ENCODE peak calls at places on chromosome 12, in eight cellular contexts. M is mesothelial cell of epicardium; I is putamen; J is stimulated activated CD4-positive, alpha-beta T cell treated with anti-CD3 and anti-CD28 coated beads, Interleukin-2, amount 100 ng/mL, for 24 hours; Z is omental fat pad; O is A673; C is left ventricle myocardium inferior; G is stimulated activated CD8-positive, alpha-beta memory T cell treated with anti-CD3 and anti-CD28 coated beads, Interleukin-2, amount 100 ng/mL, for 48 hours. V is an unnamed sample.
A peak's percentile ranks its signal among the peaks of the same experiment; 100 is the strongest.

GRCh38 chr12:132414634-132415340 is 75.2 kb upstream of the FBRSL1 start:
- DNase-seq in G (peak; percentile 68), J (peak; percentile 81), M (peak; percentile 70), I (peak; percentile 20), C (peak; percentile 74), Z (peak; percentile 30), O (peak; percentile 88), V (peak; percentile 81)

GRCh38 chr12:22234561-22234960 is 99.9 kb downstream of the ST8SIA1 start:
- DNase-seq in I (no peak), J (no peak), Z (no peak), O (no peak), C (no peak), G (no peak), M (no peak), V (no peak)

GRCh38 chr12:66196806-66197205 is 7.8 kb downstream of the IRAK3 start:
- DNase-seq in O (no peak), I (no peak), M (no peak), G (no peak), C (no peak), Z (no peak), J (no peak), V (no peak)

GRCh38 chr12:101001669-101002068 is 207.1 kb downstream of the ANO4 start:
- DNase-seq in I (no peak), Z (no peak), J (no peak), C (no peak), G (no peak), M (no peak), O (no peak), V (no peak)

GRCh38 chr12:127125607-127126259 is 1141.2 kb upstream of the TMEM132C start:
- DNase-seq in G (no peak), I (no peak), C (no peak), Z (no peak), O (peak; percentile 45), J (peak; percentile 49), M (no peak), V (no peak)

GRCh38 chr12:130591736-130592135 is 124.4 kb downstream of the RIMBP2 start:
- DNase-seq in O (no peak), J (no peak), C (no peak), I (no peak), M (no peak), Z (no peak), G (no peak), V (no peak)

GRCh38 chr12:130952545-130952954 is 1.2 kb upstream of the ADGRD1 start:
- DNase-seq in M (no peak), O (no peak), G (no peak), Z (no peak), C (no peak), I (no peak), J (no peak), V (no peak)

GRCh38 chr12:56980941-56981530 is 23.6 kb upstream of the RDH16 start:
- DNase-seq in G (no peak), J (no peak), M (no peak), O (no peak), Z (no peak), C (no peak), I (no peak), V (no peak)

GRCh38 chr12:93571854-93572711 is at the start of gene SOCS2:
- DNase-seq in I (no peak), G (no peak), M (peak; percentile 32), C (peak; percentile 38), O (no peak), J (peak; percentile 40), Z (no peak), V (no peak)

GRCh38 chr12:43988838-43989560 is 153.1 kb downstream of the TMEM117 start:
- DNase-seq in I (no peak), Z (no peak), C (no peak), J (no peak), O (no peak), G (no peak), M (no peak), V (no peak)

GRCh38 chr12:43840338-43840737 is 4.5 kb downstream of the TMEM117 start:
- DNase-seq in G (no peak), C (no peak), I (no peak), M (no peak), Z (no peak), J (no peak), O (no peak), V (no peak)

GRCh38 chr12:62128186-62128965 is 131.8 kb upstream of the USP15 start:
- DNase-seq in O (peak; percentile 84), C (no peak), M (no peak), G (no peak), Z (no peak), J (no peak), I (no peak), V (no peak)

GRCh38 chr12:26629864-26630263 is 203.1 kb downstream of the ITPR2 start:
- DNase-seq in J (no peak), I (no peak), G (no peak), O (peak; percentile 12), Z (no peak), C (no peak), M (no peak), V (peak; percentile 60)

GRCh38 chr12:538731-539539 is 79.2 kb downstream of the B4GALNT3 start:
- DNase-seq in I (peak; percentile 34), C (peak; percentile 69), J (no peak), O (peak; percentile 70), M (no peak), G (no peak), Z (no peak), V (peak; percentile 79)

GRCh38 chr12:3489057-3489456 is 1.9 kb upstream of the PRMT8 start:
- DNase-seq in I (peak; percentile 74), O (no peak), Z (no peak), G (no peak), M (no peak), J (no peak), C (no peak), V (peak; percentile 75)

GRCh38 chr12:47078733-47079364 is 572 bp upstream of the PCED1B start:
- DNase-seq in M (no peak), J (peak; percentile 46), I (no peak), Z (no peak), G (no peak), O (no peak), C (no peak), V (no peak)

GRCh38 chr12:12249216-12250050 is 17.4 kb downstream of the LRP6 start:
- DNase-seq in I (no peak), O (peak; percentile 94), J (no peak), G (no peak), M (no peak), Z (no peak), C (no peak), V (no peak)

GRCh38 chr12:82754856-82755255 is 68.2 kb downstream of the TMTC2 start:
- DNase-seq in I (no peak), G (no peak), C (no peak), M (no peak), Z (no peak), J (no peak), O (no peak), V (no peak)

GRCh38 chr12:105672171-105672570 is 341.7 kb downstream of the C12orf75 start:
- DNase-seq in O (no peak), J (no peak), C (peak; percentile 20), Z (no peak), G (no peak), I (no peak), M (no peak), V (no peak)

GRCh38 chr12:25052191-25053020 is 103.5 kb upstream of the BCAT1 start:
- DNase-seq in J (peak; percentile 42), Z (no peak), I (peak; percentile 39), G (no peak), O (no peak), C (no peak), M (no peak), V (peak; percentile 81)

GRCh38 chr12:93911436-93911835 is 234.3 kb downstream of the CRADD start:
- DNase-seq in O (no peak), C (no peak), G (no peak), I (no peak), Z (no peak), J (no peak), M (no peak), V (no peak)

GRCh38 chr12:117472983-117473382 is 111.6 kb upstream of the NOS1 start:
- DNase-seq in J (no peak), C (no peak), Z (no peak), G (no peak), O (peak; percentile 22), I (no peak), M (no peak), V (no peak)

GRCh38 chr12:120076651-120077050 is 39.9 kb downstream of the RAB35 start:
- DNase-seq in G (no peak), O (no peak), C (no peak), I (no peak), Z (no peak), M (no peak), J (no peak), V (no peak)

GRCh38 chr12:52005903-52006703 is 643 bp upstream of the TAMALIN start:
- DNase-seq in C (no peak), J (no peak), O (no peak), G (no peak), M (no peak), Z (no peak), I (no peak), V (peak; percentile 80)

V was measured in Ammon's horn.